ENCODE peak calls at places on chromosomes 13 and 19, in four cellular contexts. A is DND-41, I is PC-3, N is lower lobe of right lung. W is an unnamed sample. For H3K36me3, the result is how much of the 10 kb centered on the place peaks cover.

GRCh38 chr13:21971662-21972635 is 301.1 kb downstream of the FGF9 start:
- DNase-seq in A (no peak), I (no peak), N (no peak), W (no peak)

GRCh38 chr13:30108913-30109237 is 198.5 kb downstream of the KATNAL1 start:
- DNase-seq in A (no peak), I (peak), N (peak), W (peak)

GRCh38 chr19:1860133-1860775 is 3.1 kb downstream of the KLF16 start:
- DNase-seq in A (no peak), I (no peak), N (no peak), W (no peak)

GRCh38 chr13:70043685-70044084 is 63.9 kb upstream of the ATXN8OS start:
- DNase-seq in A (no peak), I (peak), N (no peak), W (no peak)

GRCh38 chr19:58553799-58554493 is 959 bp downstream of the CHMP2A start:
- DNase-seq in A (no peak), I (no peak), N (no peak), W (no peak)

GRCh38 chr13:111980146-111980929 is 86.6 kb upstream of the SOX1 start:
- DNase-seq in A (no peak), I (no peak), N (no peak), W (no peak)

GRCh38 chr13:97257800-97258799 is 36.0 kb downstream of the MBNL2 start:
- DNase-seq in A (no peak), I (peak), N (no peak), W (no peak)

GRCh38 chr19:48558018-48558684 is 6.2 kb downstream of the SULT2B1 start:
- DNase-seq in A (no peak), I (peak), N (peak), W (no peak)

GRCh38 chr19:32357720-32358119 is 12.3 kb downstream of the ZNF507 start:
- DNase-seq in A (no peak), I (peak), N (no peak), W (no peak)

GRCh38 chr13:98199480-98199879 is 22.4 kb upstream of the RNF113B start:
- DNase-seq in A (no peak), I (no peak), N (no peak), W (no peak)

GRCh38 chr19:28864577-28865042 is 348.3 kb downstream of the UQCRFS1 start:
- DNase-seq in A (no peak), I (no peak), N (no peak), W (no peak)

GRCh38 chr19:13060964-13061927 is 41.4 kb downstream of the LYL1 start:
- DNase-seq in A (peak), I (peak), N (peak), W (peak)

GRCh38 chr13:36766295-36766694 is 52.7 kb upstream of the RFXAP start:
- DNase-seq in A (no peak), I (peak), N (no peak), W (no peak)

GRCh38 chr13:32261567-32261966 is 53.6 kb downstream of the ZAR1L start:
- DNase-seq in A (no peak), I (peak), N (no peak), W (no peak)

GRCh38 chr13:45108716-45109706 is 11.3 kb upstream of the GTF2F2 start:
- DNase-seq in A (no peak), I (no peak), N (peak), W (peak)

GRCh38 chr19:55305491-55305890 is 19.6 kb downstream of the TMEM150B start:
- DNase-seq in A (peak), I (peak), N (no peak), W (no peak)

GRCh38 chr13:21638319-21639282 is 32.3 kb upstream of the FGF9 start:
- DNase-seq in A (peak), I (peak), N (no peak), W (no peak)

GRCh38 chr19:21586341-21587116 is 81.1 kb downstream of the ZNF429 start:
- DNase-seq in A (peak), I (no peak), N (peak), W (peak)

GRCh38 chr19:47514151-47514868 is 553 bp downstream of the NAPA start:
- DNase-seq in A (no peak), I (no peak), N (no peak), W (no peak)

GRCh38 chr13:33280923-33281322 is 4.6 kb downstream of the STARD13 start:
- DNase-seq in A (no peak), I (no peak), N (no peak), W (no peak)

GRCh38 chr19:37988758-37989635 is 82.0 kb downstream of the SIPA1L3 start:
- DNase-seq in A (no peak), I (no peak), N (peak), W (no peak)

DNA sequence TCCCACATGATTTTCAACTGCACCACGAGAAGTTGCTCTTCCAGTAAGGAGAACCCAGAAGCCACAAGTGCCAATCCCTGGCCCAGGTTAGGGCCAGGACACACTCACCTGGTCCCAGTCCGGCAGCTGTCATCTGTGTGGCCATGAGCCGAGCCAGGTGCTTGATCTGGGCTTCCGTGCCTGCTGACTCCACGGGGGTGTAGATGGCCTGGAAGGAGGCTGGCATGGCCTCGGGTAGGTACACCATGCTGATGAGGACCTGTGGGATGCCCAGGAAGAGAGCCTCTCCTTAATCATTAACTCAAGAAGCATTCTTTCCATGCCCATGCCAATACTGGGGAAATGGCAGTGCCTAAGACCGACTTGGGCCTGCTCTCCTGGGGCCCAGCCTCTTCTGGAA is 19.9 kb upstream of the RSPH6A start:
- DNase-seq in A (no peak), I (no peak), N (no peak), W (no peak)
- H3K36me3 ChIP-seq in A (half or more), I (under half), N (half or more), W (under half)

GRCh38 chr19:19464339-19465098 is 50.8 kb downstream of the TSSK6 start:
- DNase-seq in A (no peak), I (no peak), N (peak), W (no peak)
- H3K36me3 ChIP-seq in A (half or more), I (under half), N (under half), W (under half)

GRCh38 chr19:11031421-11032070 is 57.7 kb upstream of the LDLR start:
- DNase-seq in A (no peak), I (no peak), N (no peak), W (no peak)
- H3K36me3 ChIP-seq in A (half or more), I (half or more), N (half or more), W (under half)

GRCh38 chr19:11418518-11419506 is at the start of gene RGL3:
- DNase-seq in A (no peak), I (peak), N (peak), W (no peak)

GRCh38 chr19:11420894-11421606 is 1.9 kb upstream of the RGL3 start:
- DNase-seq in A (no peak), I (no peak), N (no peak), W (peak)

GRCh38 chr19:11420429-11420893 is 1.3 kb upstream of the RGL3 start:
- DNase-seq in A (no peak), I (no peak), N (no peak), W (no peak)

GRCh38 chr19:11416346-11417052 is 2.6 kb downstream of the RGL3 start:
- DNase-seq in A (no peak), I (no peak), N (no peak), W (no peak)

GRCh38 chr19:11418166-11418517 is 972 bp downstream of the RGL3 start:
- DNase-seq in A (no peak), I (no peak), N (no peak), W (no peak)
- H3K36me3 ChIP-seq in A (under half), I (under half), N (under half), W (under half)

DNA sequence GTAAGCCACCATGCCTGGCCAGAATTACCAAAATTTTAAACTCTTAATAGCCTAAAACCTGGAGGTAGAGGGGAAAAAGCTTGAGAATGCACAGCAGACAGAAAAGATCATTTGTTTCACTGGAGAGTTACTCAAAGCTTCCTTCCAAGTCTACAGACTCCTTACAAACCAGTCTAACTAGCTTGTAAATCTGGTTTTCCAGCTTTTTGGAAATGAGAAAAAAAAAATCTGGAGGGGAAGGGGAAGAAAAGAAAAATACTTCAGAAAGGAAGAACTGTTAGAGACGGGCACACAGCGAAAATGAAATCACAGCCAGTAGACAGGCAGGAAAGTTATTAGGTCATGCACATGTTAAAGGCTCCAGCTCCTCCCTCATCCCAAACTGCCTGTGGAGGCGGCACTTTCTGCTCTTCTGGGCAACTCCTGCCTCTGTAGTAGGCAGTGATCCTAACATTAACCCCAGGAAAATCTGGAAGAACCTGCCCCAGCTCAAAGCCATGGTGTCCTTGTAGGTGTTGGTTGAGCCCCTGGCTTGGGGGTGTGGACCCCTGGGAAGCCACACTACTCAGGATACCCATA is 17.3 kb downstream of the PARP4 start:
- DNase-seq in A (no peak), I (peak), N (no peak), W (no peak)
- H3K36me3 ChIP-seq in A (half or more), I (half or more), N (half or more), W (under half)

GRCh38 chr13:105410602-105411001 is 1124.9 kb downstream of the EFNB2 start:
- DNase-seq in A (peak), I (peak), N (peak), W (peak)
- H3K36me3 ChIP-seq in A (under half), I (under half), N (under half), W (under half)

W was measured in Peyer's patch.